ENCODE peak calls at places on chromosome 17, in seven cellular contexts. N is Calu3, I is upper lobe of right lung, G is H9, O is prostate gland, A is AG20443, K is NCI-H2171 treated with DMSO at 0.1 percent for 48 hours. U is an unnamed sample.

GRCh38 chr17:13671771-13672170 is 70.0 kb upstream of the HS3ST3A1 start:
- DNase-seq in N (no peak), I (no peak), G (no peak), O (no peak), A (peak; percentile 29), K (no peak), U (peak; percentile 51)

GRCh38 chr17:33292981-33293867 is at the start of gene ASIC2:
- DNase-seq in N (no peak), I (no peak), G (peak; percentile 78), O (no peak), A (peak; percentile 53), K (no peak), U (no peak)

GRCh38 chr17:80481284-80482057 is 5.1 kb upstream of the NPTX1 start:
- DNase-seq in N (no peak), I (no peak), G (no peak), O (no peak), A (no peak), K (peak; percentile 43), U (no peak)

GRCh38 chr17:14329900-14330491 is 29.1 kb downstream of the HS3ST3B1 start:
- DNase-seq in N (no peak), I (no peak), G (no peak), O (no peak), A (no peak), K (no peak), U (no peak)

GRCh38 chr17:32265192-32265895 is at the start of gene RHBDL3:
- DNase-seq in N (no peak), I (no peak), G (no peak), O (no peak), A (peak; percentile 73), K (peak; percentile 11), U (no peak)

GRCh38 chr17:29145289-29146058 is 34.7 kb downstream of the MYO18A start:
- DNase-seq in N (peak; percentile 69), I (peak; percentile 85), G (peak; percentile 92), O (peak; percentile 54), A (peak; percentile 72), K (peak; percentile 74), U (peak; percentile 93)

GRCh38 chr17:5618511-5618910 is 34.2 kb upstream of the NLRP1 start:
- DNase-seq in N (no peak), I (no peak), G (no peak), O (no peak), A (no peak), K (no peak), U (no peak)

GRCh38 chr17:40598928-40599627 is 33.8 kb upstream of the CCR7 start:
- DNase-seq in N (no peak), I (no peak), G (no peak), O (no peak), A (no peak), K (no peak), U (peak; percentile 56)

GRCh38 chr17:879546-879945 is 97.4 kb downstream of the MRM3 start:
- DNase-seq in N (peak; percentile 68), I (peak; percentile 90), G (peak; percentile 99), O (peak; percentile 91), A (peak; percentile 58), K (peak; percentile 94), U (peak; percentile 91)